ENCODE peak calls at places on chromosomes 13 and 19, in four cellular contexts. M is HT1080, U is ELF-1, V is uterus. F is an unnamed sample.

GRCh38 chr13:97395437-97396136 is 38.4 kb upstream of the RAP2A start:
- DNase-seq in M (peak; percentile 63), U (no peak), V (no peak), F (no peak)

GRCh38 chr19:51904331-51905165 is at the start of gene ZNF649:
- DNase-seq in M (peak; percentile 74), U (peak; percentile 91), V (peak; percentile 68), F (peak; percentile 29)

GRCh38 chr13:79501538-79502232 is 20.7 kb downstream of the NDFIP2 start:
- DNase-seq in M (peak; percentile 17), U (no peak), V (no peak), F (no peak)

GRCh38 chr13:107881362-107881761 is 334.0 kb downstream of the LIG4 start:
- DNase-seq in M (no peak), U (no peak), V (no peak), F (no peak)

GRCh38 chr19:29366757-29367156 is 153.8 kb upstream of the UQCRFS1 start:
- DNase-seq in M (no peak), U (no peak), V (no peak), F (no peak)

GRCh38 chr13:39385621-39386231 is 217.3 kb downstream of the LHFPL6 start:
- DNase-seq in M (no peak), U (peak; percentile 83), V (no peak), F (no peak)

GRCh38 chr13:42038661-42039456 is 9.6 kb upstream of the DGKH start:
- DNase-seq in M (no peak), U (no peak), V (peak; percentile 21), F (no peak)

GRCh38 chr19:48812094-48812929 is 1.5 kb upstream of the BCAT2 start:
- DNase-seq in M (no peak), U (peak; percentile 96), V (peak; percentile 95), F (peak; percentile 59)

GRCh38 chr13:56888455-56888854 is 252.3 kb upstream of the PRR20A start:
- DNase-seq in M (no peak), U (no peak), V (no peak), F (no peak)

GRCh38 chr13:41345921-41346589 is 35.0 kb downstream of the NAA16 start:
- DNase-seq in M (no peak), U (no peak), V (no peak), F (no peak)

GRCh38 chr13:42981317-42981716 is 10.7 kb downstream of the EPSTI1 start:
- DNase-seq in M (no peak), U (no peak), V (no peak), F (no peak)

GRCh38 chr19:36418287-36419001 is at the start of gene ZFP82:
- DNase-seq in M (peak; percentile 56), U (peak; percentile 94), V (peak; percentile 65), F (no peak)

GRCh38 chr19:51338563-51339312 is 3.2 kb downstream of the VSIG10L start:
- DNase-seq in M (peak; percentile 75), U (peak; percentile 91), V (peak; percentile 87), F (peak; percentile 66)

GRCh38 chr19:16153582-16154336 is 10.3 kb downstream of the HSH2D start:
- DNase-seq in M (peak; percentile 21), U (peak; percentile 47), V (no peak), F (no peak)

GRCh38 chr19:1279261-1279660 is 3.9 kb downstream of the FAM174C start:
- DNase-seq in M (no peak), U (no peak), V (no peak), F (no peak)